ENCODE peak calls at places on chromosomes 6 and 20, in six cellular contexts. N, Z, E, C, H and V are unnamed samples.

GRCh38 chr6:11172501-11173337 is 59.7 kb downstream of the NEDD9 start:
- DNase-seq in N (peak), Z (no peak), E (peak), C (no peak), H (peak), V (peak)

GRCh38 chr6:2943564-2943955 is 27.8 kb downstream of the SERPINB6 start:
- DNase-seq in N (no peak), Z (no peak), E (no peak), C (no peak), H (no peak), V (no peak)

GRCh38 chr6:11869656-11870340 is 91.2 kb upstream of the ADTRP start:
- DNase-seq in N (peak), Z (peak), E (no peak), C (no peak), H (no peak), V (no peak)

GRCh38 chr6:43005844-43006243 is 7.9 kb downstream of the MEA1 start:
- DNase-seq in N (no peak), Z (no peak), E (no peak), C (no peak), H (no peak), V (no peak)

GRCh38 chr6:7151381-7151780 is 43.6 kb downstream of the RREB1 start:
- DNase-seq in N (no peak), Z (no peak), E (no peak), C (no peak), H (no peak), V (no peak)

GRCh38 chr6:89680150-89680549 is 41.6 kb upstream of the LYRM2 start:
- DNase-seq in N (no peak), Z (no peak), E (no peak), C (no peak), H (no peak), V (no peak)

GRCh38 chr6:142821860-142822259 is 123.1 kb downstream of the HIVEP2 start:
- DNase-seq in N (no peak), Z (no peak), E (no peak), C (no peak), H (no peak), V (no peak)

GRCh38 chr20:258963-259362 is 1.4 kb downstream of the DEFB132 start:
- DNase-seq in N (no peak), Z (no peak), E (no peak), C (peak), H (no peak), V (no peak)

GRCh38 chr20:4793183-4793582 is 71.5 kb downstream of the PRND start:
- DNase-seq in N (no peak), Z (no peak), E (no peak), C (no peak), H (no peak), V (no peak)

GRCh38 chr6:46437671-46438221 is 53.5 kb downstream of the RCAN2 start:
- DNase-seq in N (no peak), Z (peak), E (no peak), C (no peak), H (no peak), V (no peak)

GRCh38 chr20:63586797-63587196 is 12.8 kb upstream of the HELZ2 start:
- DNase-seq in N (no peak), Z (no peak), E (no peak), C (no peak), H (no peak), V (no peak)

GRCh38 chr6:68575765-68576439 is 59.2 kb upstream of the ADGRB3 start:
- DNase-seq in N (peak), Z (no peak), E (no peak), C (no peak), H (no peak), V (no peak)

GRCh38 chr6:5199203-5200101 is 61.3 kb downstream of the LYRM4 start:
- DNase-seq in N (no peak), Z (no peak), E (no peak), C (no peak), H (no peak), V (no peak)

GRCh38 chr20:29689411-29690225 is 1567.8 kb upstream of the DEFB115 start:
- DNase-seq in N (no peak), Z (no peak), E (no peak), C (peak), H (no peak), V (no peak)

GRCh38 chr20:57647933-57648785 is 27.9 kb upstream of the ZBP1 start:
- DNase-seq in N (no peak), Z (no peak), E (no peak), C (no peak), H (no peak), V (no peak)